ENCODE peak calls at places on chromosomes 3 and 15, in seven cellular contexts. U is HCT116, G is stomach, K is HFFc6, C is chondrocyte, V is heart right ventricle, I is transverse colon. A is an unnamed sample.

GRCh38 chr15:39828374-39828931 is 45.8 kb upstream of the FSIP1 start:
- DNase-seq in V (no peak), U (no peak), K (peak; percentile 31), G (no peak), C (no peak), I (peak; percentile 40), A (peak; percentile 64)

GRCh38 chr3:72273615-72274014 is 488.7 kb upstream of the PROK2 start:
- DNase-seq in C (no peak), G (no peak), U (no peak), V (no peak), K (peak; percentile 67), I (no peak), A (no peak)

GRCh38 chr15:60423540-60423939 is 25.8 kb upstream of the ANXA2 start:
- DNase-seq in V (no peak), C (no peak), U (peak; percentile 52), G (no peak), K (peak; percentile 94), I (no peak), A (no peak)

GRCh38 chr3:155388417-155388816 is 94.9 kb upstream of the STRIT1 start:
- DNase-seq in V (no peak), U (no peak), G (no peak), I (no peak), K (no peak), C (no peak), A (no peak)

GRCh38 chr3:127610105-127610504 is 11.9 kb downstream of the MCM2 start:
- DNase-seq in I (no peak), U (no peak), C (peak; percentile 29), K (peak; percentile 33), G (no peak), V (no peak), A (no peak)

GRCh38 chr15:58327958-58328357 is 103.8 kb upstream of the LIPC start:
- DNase-seq in U (no peak), V (no peak), I (no peak), C (no peak), K (no peak), G (no peak), A (no peak)

GRCh38 chr3:113136071-113136470 is 75.3 kb upstream of the BOC start:
- DNase-seq in K (peak; percentile 13), G (no peak), V (no peak), C (no peak), I (no peak), U (peak; percentile 16), A (no peak)

GRCh38 chr15:25743160-25743908 is 119.8 kb downstream of the ATP10A start:
- DNase-seq in V (no peak), I (no peak), C (no peak), G (no peak), U (no peak), K (no peak), A (no peak)

GRCh38 chr3:190375250-190375649 is 12.7 kb upstream of the CLDN16 start:
- DNase-seq in V (no peak), U (no peak), C (no peak), I (no peak), G (no peak), K (no peak), A (no peak)

GRCh38 chr15:101027273-101027901 is 108.2 kb downstream of the LRRK1 start:
- DNase-seq in I (peak; percentile 8), C (peak; percentile 89), K (no peak), V (peak; percentile 3), G (peak; percentile 25), U (no peak), A (peak; percentile 41)

GRCh38 chr15:101445109-101445508 is 44.4 kb downstream of the PCSK6 start:
- DNase-seq in C (no peak), K (no peak), G (no peak), U (no peak), I (no peak), V (no peak), A (no peak)

GRCh38 chr15:89458440-89458839 is 37.9 kb downstream of the RHCG start:
- DNase-seq in K (no peak), G (no peak), C (no peak), U (no peak), V (no peak), I (no peak), A (no peak)

GRCh38 chr15:74988007-74988800 is 7.2 kb upstream of the SCAMP5 start:
- DNase-seq in K (peak; percentile 12), V (no peak), G (peak; percentile 49), I (peak; percentile 65), C (peak; percentile 59), U (peak; percentile 41), A (no peak)

GRCh38 chr3:114310701-114311100 is 16.9 kb downstream of the TIGIT start:
- DNase-seq in I (no peak), G (no peak), U (no peak), V (no peak), C (no peak), K (no peak), A (no peak)

GRCh38 chr3:192409838-192410683 is 317.3 kb downstream of the FGF12 start:
- DNase-seq in C (no peak), K (no peak), V (no peak), G (no peak), U (no peak), I (no peak), A (no peak)

GRCh38 chr3:13653631-13654279 is 104.8 kb downstream of the FBLN2 start:
- DNase-seq in C (no peak), G (no peak), U (no peak), V (no peak), I (no peak), K (no peak), A (no peak)

GRCh38 chr15:52228928-52229327 is 37.7 kb upstream of the GNB5 start:
- DNase-seq in U (peak; percentile 13), V (no peak), I (peak; percentile 82), G (peak; percentile 58), C (no peak), K (no peak), A (peak; percentile 76)

GRCh38 chr3:37904614-37905047 is 43.0 kb downstream of the CTDSPL start:
- DNase-seq in I (no peak), K (peak; percentile 39), U (no peak), V (no peak), C (no peak), G (no peak), A (no peak)

GRCh38 chr15:96068897-96069296 is 261.6 kb upstream of the NR2F2 start:
- DNase-seq in G (no peak), C (no peak), K (no peak), V (no peak), U (no peak), I (no peak), A (no peak)

GRCh38 chr3:193869221-193870201 is 266.4 kb upstream of the HES1 start:
- DNase-seq in I (no peak), C (peak; percentile 94), V (peak; percentile 40), K (peak; percentile 76), G (no peak), U (peak; percentile 79), A (no peak)

DNA sequence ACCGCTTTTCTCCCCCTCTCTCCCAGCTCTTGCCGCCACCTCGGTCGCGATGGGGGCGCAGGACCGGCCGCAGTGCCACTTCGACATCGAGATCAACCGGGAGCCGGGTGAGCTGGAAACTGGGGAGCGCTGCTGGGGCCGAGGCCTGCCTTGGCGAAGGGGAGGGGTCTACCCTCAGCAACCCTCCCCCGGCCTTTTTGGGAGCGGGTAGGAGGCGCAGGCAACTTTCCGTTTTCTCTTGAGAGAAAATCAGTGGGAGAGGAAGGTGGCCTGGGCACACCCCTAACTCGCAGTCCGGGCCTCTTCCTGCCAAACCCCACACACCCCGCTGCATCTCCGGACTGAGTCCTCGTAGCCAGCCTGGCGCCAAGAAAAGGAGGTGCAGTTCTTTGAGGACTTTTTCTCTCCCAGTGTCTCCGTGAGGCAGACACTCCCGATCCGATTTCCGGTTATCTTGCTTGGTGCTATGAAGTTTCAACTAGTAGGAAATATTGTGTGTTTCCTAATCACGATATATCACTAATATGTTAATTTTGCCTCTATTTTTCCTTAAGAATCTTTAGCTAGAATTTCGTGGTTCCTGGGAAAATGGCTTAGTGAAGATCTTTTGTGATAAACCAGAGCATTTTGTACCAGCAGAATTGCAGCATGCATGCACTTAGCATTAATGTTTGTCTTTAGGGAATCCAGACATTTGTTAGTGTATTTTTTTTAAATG is 631 bp downstream of the NKTR start:
- DNase-seq in I (peak; percentile 72), C (no peak), V (peak; percentile 75), G (peak; percentile 64), K (peak; percentile 77), U (no peak), A (peak; percentile 70)
- TF ChIP-seq CTCF in I (peak; percentile 56), C (no peak), V (no peak), G (peak; percentile 7), K (peak; percentile 6), U (peak; percentile 10), A (no peak)

GRCh38 chr3:69444980-69445379 is 59.1 kb upstream of the FRMD4B start:
- DNase-seq in K (peak; percentile 17), I (no peak), V (no peak), U (no peak), G (no peak), C (no peak), A (no peak)

GRCh38 chr3:69439683-69440270 is 53.9 kb upstream of the FRMD4B start:
- DNase-seq in C (no peak), U (peak; percentile 16), V (peak; percentile 13), I (no peak), K (no peak), G (no peak), A (no peak)

GRCh38 chr3:69443554-69443953 is 57.7 kb upstream of the FRMD4B start:
- DNase-seq in U (no peak), C (no peak), G (no peak), I (no peak), K (peak; percentile 29), V (no peak), A (no peak)

GRCh38 chr3:69442771-69443197 is 56.9 kb upstream of the FRMD4B start:
- DNase-seq in C (no peak), I (no peak), V (no peak), K (no peak), G (no peak), U (no peak), A (no peak)

GRCh38 chr3:69441028-69441427 is 55.1 kb upstream of the FRMD4B start:
- DNase-seq in G (no peak), V (no peak), U (no peak), C (no peak), I (no peak), K (no peak), A (no peak)
- TF ChIP-seq CTCF in G (no peak), V (no peak), U (no peak), C (no peak), I (no peak), K (no peak), A (no peak)

DNA sequence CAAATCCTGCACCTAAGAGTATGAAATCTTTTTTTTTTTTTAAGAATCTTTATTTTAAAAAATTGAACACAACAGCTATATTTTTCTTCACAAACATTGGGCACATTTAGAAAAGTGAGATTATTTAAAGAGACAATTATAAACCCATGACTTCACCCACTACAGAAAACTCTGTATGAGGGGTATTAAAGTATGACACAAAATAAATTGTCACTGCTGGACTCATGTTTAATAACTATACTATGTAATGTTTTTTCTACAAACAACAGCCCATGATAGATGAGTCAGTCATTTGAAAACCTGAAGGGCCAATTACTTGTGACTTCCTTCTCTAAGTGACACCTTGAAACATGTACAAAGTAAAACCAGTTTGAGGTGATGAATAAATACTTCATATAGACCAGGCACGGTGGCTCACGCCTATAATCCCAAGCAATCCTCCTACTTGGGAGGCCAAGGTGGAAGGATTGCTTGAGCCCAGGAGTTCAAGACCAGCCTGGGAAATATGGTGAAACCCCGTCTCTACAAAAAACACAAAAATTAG is 36.0 kb downstream of the AQR start:
- DNase-seq in K (no peak), C (no peak), G (no peak), V (no peak), I (no peak), U (no peak), A (no peak)
- TF ChIP-seq CTCF in K (no peak), C (no peak), G (no peak), V (no peak), I (no peak), U (no peak), A (no peak)

GRCh38 chr3:126348308-126348920 is 8.8 kb downstream of the KLF15 start:
- DNase-seq in U (no peak), V (peak; percentile 1), K (no peak), C (no peak), I (no peak), G (no peak), A (no peak)
- TF ChIP-seq CTCF in U (peak; percentile 40), V (no peak), K (peak; percentile 54), C (peak; percentile 34), I (no peak), G (no peak), A (peak; percentile 9)